ENCODE peak calls at places on chromosomes 1 and 21, in seven cellular contexts. D is upper lobe of right lung, T is left lung, X is fibroblast of mammary gland, W is fibroblast of lung, E is fibroblast of pulmonary artery, I is mucosa of descending colon. Y is an unnamed sample.

GRCh38 chr1:162056043-162056442 is 13.4 kb upstream of the NOS1AP start:
- DNase-seq in D (peak; percentile 67), T (peak; percentile 72), I (peak; percentile 82), E (peak; percentile 80), W (peak; percentile 75), X (peak; percentile 76), Y (peak; percentile 72)

GRCh38 chr1:1891349-1892078 is 627 bp upstream of the GNB1 start:
- DNase-seq in I (peak; percentile 78), E (peak; percentile 51), X (peak; percentile 32), D (peak; percentile 92), W (peak; percentile 33), T (peak; percentile 92), Y (peak; percentile 83)

GRCh38 chr21:46229133-46229922 is 754 bp upstream of the LSS start:
- DNase-seq in X (no peak), D (no peak), E (no peak), W (no peak), T (peak; percentile 92), I (no peak), Y (no peak)

GRCh38 chr1:108113496-108113895 is 86.6 kb downstream of the SLC25A24 start:
- DNase-seq in W (no peak), T (no peak), D (no peak), I (no peak), E (no peak), X (no peak), Y (no peak)

GRCh38 chr1:168065511-168065910 is 71.2 kb downstream of the GPR161 start:
- DNase-seq in T (no peak), I (no peak), W (no peak), E (no peak), X (no peak), D (no peak), Y (no peak)

GRCh38 chr1:68162761-68163160 is 69.6 kb downstream of the WLS start:
- DNase-seq in I (no peak), D (no peak), X (no peak), E (no peak), T (no peak), W (no peak), Y (no peak)

GRCh38 chr21:32256226-32256625 is 22.6 kb downstream of the MIS18A start:
- DNase-seq in D (no peak), X (no peak), I (no peak), W (no peak), E (no peak), T (no peak), Y (no peak)

GRCh38 chr1:87117761-87118160 is 203.3 kb downstream of the HS2ST1 start:
- DNase-seq in W (peak; percentile 27), D (no peak), E (peak; percentile 20), T (no peak), X (peak; percentile 40), I (no peak), Y (no peak)

GRCh38 chr21:38806942-38807284 is 1.2 kb downstream of the ETS2 start:
- DNase-seq in W (no peak), E (no peak), D (no peak), X (peak; percentile 53), T (no peak), I (no peak), Y (no peak)

GRCh38 chr1:85406887-85407593 is 57.9 kb downstream of the DDAH1 start:
- DNase-seq in I (peak; percentile 67), X (peak; percentile 94), W (peak; percentile 95), T (no peak), D (no peak), E (peak; percentile 95), Y (peak; percentile 33)

GRCh38 chr21:35226960-35227741 is 178.0 kb upstream of the RUNX1 start:
- DNase-seq in T (no peak), D (no peak), I (peak; percentile 27), X (no peak), E (no peak), W (no peak), Y (peak; percentile 39)

GRCh38 chr1:235601087-235601486 is 48.5 kb downstream of the GNG4 start:
- DNase-seq in D (no peak), T (peak; percentile 20), X (no peak), I (peak; percentile 41), W (peak; percentile 8), E (peak; percentile 21), Y (no peak)

GRCh38 chr1:154213274-154213673 is 7.1 kb upstream of the CFAP141 start:
- DNase-seq in D (no peak), T (no peak), I (no peak), W (no peak), E (no peak), X (peak; percentile 75), Y (no peak)

DNA sequence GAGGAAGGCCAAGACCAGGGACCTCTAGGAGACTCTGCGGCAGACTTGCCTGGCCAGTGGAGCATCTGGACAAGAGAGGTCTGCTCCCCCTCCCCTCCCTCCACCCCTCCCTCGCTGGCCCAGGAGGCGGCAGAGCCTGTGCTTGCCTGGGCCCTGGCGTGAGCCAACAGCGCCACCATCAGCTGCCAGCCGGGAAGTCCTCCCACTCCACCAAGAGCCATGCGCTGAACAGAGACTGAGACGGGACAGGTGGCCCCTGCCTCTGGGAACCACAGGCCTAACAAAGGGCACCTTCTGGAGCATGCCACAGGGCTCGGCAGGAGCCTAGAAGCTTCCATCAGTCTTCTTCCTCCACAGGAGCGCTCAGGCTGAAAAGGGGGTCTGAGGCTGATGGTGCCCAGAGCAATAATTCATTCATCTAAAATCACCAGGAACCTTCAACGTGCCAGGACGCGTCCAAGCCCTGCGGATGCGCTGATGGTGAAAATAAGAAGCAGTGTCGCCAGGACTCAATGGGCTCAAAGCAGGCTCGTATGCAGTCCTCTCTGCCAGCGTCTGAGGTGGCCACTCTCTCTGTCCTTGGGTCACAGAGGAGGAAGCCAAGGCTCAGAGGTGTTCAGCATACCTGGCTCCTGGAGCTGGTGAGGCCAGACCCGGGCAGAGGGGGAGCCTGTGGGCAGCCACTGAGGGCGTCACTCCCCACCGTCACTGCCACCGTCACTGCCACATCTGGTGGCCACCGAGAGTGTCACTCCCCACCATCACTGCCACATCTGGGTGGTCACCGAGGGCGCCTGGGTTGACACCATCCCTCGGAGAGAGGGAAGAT is 161.2 kb downstream of the NPHP4 start:
- DNase-seq in X (no peak), W (no peak), E (no peak), D (no peak), I (no peak), T (peak; percentile 64), Y (no peak)
- TF ChIP-seq CTCF in X (no peak), W (no peak), E (no peak), D (no peak), I (no peak), T (no peak), Y (no peak)

GRCh38 chr1:182385885-182386853 is 5.4 kb downstream of the GLUL start:
- DNase-seq in D (no peak), E (no peak), X (no peak), I (no peak), W (no peak), T (no peak), Y (no peak)
- H3K4me3 ChIP-seq in D (no peak overlapping the region), E (no peak overlapping the region), X (no peak overlapping the region), I (no peak overlapping the region), W (no peak overlapping the region), T (no peak overlapping the region), Y (no peak overlapping the region)

GRCh38 chr1:22708777-22709176 is 1.9 kb upstream of the EPHB2 start:
- DNase-seq in T (no peak), E (no peak), X (no peak), D (no peak), W (no peak), I (no peak), Y (no peak)

GRCh38 chr1:22709891-22710687 is 550 bp upstream of the EPHB2 start:
- DNase-seq in E (peak; percentile 78), D (peak; percentile 77), W (peak; percentile 71), I (peak; percentile 77), T (no peak), X (peak; percentile 58), Y (peak; percentile 66)

GRCh38 chr1:22710688-22711024 is at the start of gene EPHB2:
- DNase-seq in T (no peak), I (peak; percentile 61), X (peak; percentile 19), E (no peak), D (peak; percentile 76), W (peak; percentile 28), Y (peak; percentile 62)

GRCh38 chr1:22711071-22711470 is 432 bp downstream of the EPHB2 start:
- DNase-seq in X (no peak), I (no peak), T (no peak), D (no peak), W (no peak), E (no peak), Y (no peak)

DNA sequence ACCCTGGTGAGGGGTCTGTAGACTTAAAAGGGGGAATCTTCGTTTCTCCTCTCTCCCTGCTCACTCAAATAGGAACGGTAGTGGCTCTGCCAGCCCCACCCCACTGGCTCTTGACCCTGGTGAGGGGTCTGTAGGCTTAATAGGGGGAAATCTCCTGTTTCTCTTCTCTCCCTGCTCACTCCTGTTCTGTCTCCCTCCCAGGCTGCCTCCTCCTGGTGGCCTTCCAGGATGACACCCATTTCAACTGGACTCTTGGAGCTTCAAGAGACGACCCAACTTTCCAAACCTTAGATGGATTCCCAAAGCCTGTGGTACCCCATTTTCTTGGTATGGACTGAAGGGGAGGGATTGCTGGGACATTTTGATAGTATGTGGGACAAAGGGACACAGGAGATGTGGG is 1.4 kb upstream of the EPHB2 start:
- DNase-seq in E (no peak), I (no peak), D (no peak), X (no peak), W (no peak), T (no peak), Y (no peak)
- TF ChIP-seq CTCF in E (peak; percentile 21), I (no peak), D (peak; percentile 17), X (peak; percentile 35), W (no peak), T (no peak), Y (peak; percentile 20)

GRCh38 chr1:224238212-224238611 is 55.2 kb downstream of the DEGS1 start:
- DNase-seq in I (no peak), X (no peak), E (no peak), T (no peak), D (no peak), W (no peak), Y (no peak)

GRCh38 chr1:224235819-224236493 is 52.9 kb downstream of the DEGS1 start:
- DNase-seq in X (no peak), E (no peak), W (no peak), D (no peak), T (no peak), I (no peak), Y (no peak)

GRCh38 chr1:224234017-224234416 is 51.0 kb downstream of the DEGS1 start:
- DNase-seq in E (no peak), X (no peak), T (no peak), D (no peak), W (no peak), I (no peak), Y (no peak)

GRCh38 chr1:224238756-224239155 is 55.7 kb downstream of the DEGS1 start:
- DNase-seq in I (no peak), W (no peak), E (no peak), D (no peak), X (no peak), T (no peak), Y (no peak)

DNA sequence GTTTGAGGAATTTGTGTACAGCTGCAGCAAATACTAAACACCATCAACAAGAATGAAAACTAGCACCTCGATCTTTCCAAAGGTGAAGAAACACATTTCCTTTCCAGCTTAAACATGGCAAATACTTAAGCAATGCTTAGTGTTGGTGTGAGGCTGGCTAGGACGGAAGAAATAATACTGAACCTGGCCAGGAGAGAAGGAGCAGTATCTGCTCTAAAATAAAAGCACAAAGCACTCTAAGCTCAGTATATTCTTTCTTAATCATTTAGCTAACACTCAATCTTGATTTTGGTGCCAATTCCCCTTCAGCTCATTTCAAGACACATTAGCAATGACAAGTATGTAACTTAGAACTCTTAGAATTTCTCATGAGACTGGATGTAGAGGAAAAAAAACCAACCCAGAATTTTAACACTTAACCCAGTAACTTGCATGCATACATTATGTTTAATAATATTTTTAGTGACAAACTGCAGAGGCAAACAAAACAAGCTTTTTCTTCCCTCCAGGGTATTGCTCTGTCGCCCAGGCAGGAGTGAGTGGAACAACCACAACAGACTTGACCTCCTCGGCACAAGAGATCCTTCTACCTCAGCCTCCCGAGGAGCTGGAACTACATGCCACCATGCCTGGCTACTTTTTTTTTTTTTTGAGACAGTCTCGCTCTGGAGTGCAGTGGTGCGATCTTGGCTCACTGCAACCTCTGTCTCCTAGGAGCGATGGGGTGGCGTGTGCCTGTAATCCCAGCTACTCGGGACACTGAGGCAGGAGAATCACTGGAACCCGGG is 54.2 kb downstream of the DEGS1 start:
- DNase-seq in E (no peak), D (no peak), I (no peak), T (no peak), W (no peak), X (no peak), Y (no peak)
- H3K4me3 ChIP-seq in E (no peak overlapping the region), D (no peak overlapping the region), I (no peak overlapping the region), T (no peak overlapping the region), W (no peak overlapping the region), X (no peak overlapping the region), Y (no peak overlapping the region)